ENCODE peak calls at places on chromosomes 3 and 15, in ten cellular contexts. S is NCI-H1092; B is posterior vena cava; C is astrocyte of the hippocampus; I is NCI-H82; D is stimulated activated naive CD8-positive, alpha-beta T cell treated with anti-CD3 and anti-CD28 coated beads, Interleukin-15, Interleukin-2, amounts not matched to agents 100 U/mL and 50 U/mL, for 24 hours; G is RWPE1; Q is SIG-M5; A is head of caudate nucleus; E is T1000. X is an unnamed sample.

GRCh38 chr3:5187920-5188418 is 462 bp downstream of the EDEM1 start:
- DNase-seq in S (no peak), B (peak; percentile 89), C (peak; percentile 74), I (peak; percentile 38), D (peak; percentile 68), G (peak; percentile 12), Q (no peak), A (peak; percentile 64), E (no peak), X (peak; percentile 49)

GRCh38 chr3:100936931-100937330 is 56.3 kb downstream of the ABI3BP start:
- DNase-seq in S (no peak), B (no peak), C (no peak), I (no peak), D (no peak), G (no peak), Q (no peak), A (no peak), E (no peak), X (no peak)

GRCh38 chr3:72999971-73000370 is 3.4 kb downstream of the PPP4R2 start:
- DNase-seq in S (no peak), B (no peak), C (no peak), I (no peak), D (no peak), G (no peak), Q (no peak), A (no peak), E (no peak), X (no peak)

GRCh38 chr15:75153084-75153483 is 48.6 kb upstream of the C15orf39 start:
- DNase-seq in S (no peak), B (no peak), C (peak; percentile 46), I (peak; percentile 52), D (no peak), G (peak; percentile 59), Q (peak; percentile 28), A (peak; percentile 68), E (no peak), X (peak; percentile 58)

GRCh38 chr3:126184465-126185000 is 4.1 kb upstream of the ALDH1L1 start:
- DNase-seq in S (no peak), B (no peak), C (no peak), I (peak; percentile 23), D (no peak), G (no peak), Q (no peak), A (no peak), E (no peak), X (no peak)

GRCh38 chr15:78035319-78035718 is 42.2 kb downstream of the TBC1D2B start:
- DNase-seq in S (no peak), B (peak; percentile 57), C (peak; percentile 55), I (no peak), D (peak; percentile 52), G (no peak), Q (no peak), A (peak; percentile 61), E (no peak), X (no peak)

GRCh38 chr15:47756872-47757271 is 39.6 kb downstream of the SEMA6D start:
- DNase-seq in S (no peak), B (no peak), C (peak; percentile 59), I (peak; percentile 54), D (no peak), G (peak; percentile 92), Q (no peak), A (peak; percentile 86), E (peak; percentile 20), X (peak; percentile 86)

GRCh38 chr3:169546368-169546767 is 117.1 kb downstream of the MECOM start:
- DNase-seq in S (no peak), B (no peak), C (no peak), I (no peak), D (no peak), G (no peak), Q (no peak), A (no peak), E (no peak), X (no peak)

GRCh38 chr3:192022412-192022811 is 561.4 kb downstream of the PYDC2 start:
- DNase-seq in S (no peak), B (no peak), C (peak; percentile 78), I (no peak), D (no peak), G (peak; percentile 28), Q (no peak), A (no peak), E (no peak), X (peak; percentile 8)

GRCh38 chr3:53131136-53131495 is 881 bp upstream of the RFT1 start:
- DNase-seq in S (no peak), B (peak; percentile 35), C (no peak), I (no peak), D (no peak), G (no peak), Q (no peak), A (no peak), E (no peak), X (peak; percentile 39)